ENCODE peak calls at places on chromosome 11, in ten cellular contexts. V, Q, T, P, L, E, A, Z, H and J are unnamed samples.

GRCh38 chr11:33633251-33634003 is 67.2 kb downstream of the C11orf91 start:
- DNase-seq in L (peak; percentile 85), A (no peak), Z (peak; percentile 96), V (peak; percentile 91), E (no peak), P (no peak), T (no peak), H (no peak), Q (peak; percentile 13), J (no peak)

GRCh38 chr11:29844701-29845379 is 172.0 kb downstream of the KCNA4 start:
- DNase-seq in L (no peak), V (no peak), H (no peak), E (no peak), A (no peak), Q (no peak), T (no peak), Z (peak; percentile 4), P (no peak), J (no peak)

GRCh38 chr11:17805873-17806272 is 71.3 kb downstream of the KCNC1 start:
- DNase-seq in P (no peak), Q (no peak), V (no peak), T (no peak), Z (no peak), L (no peak), H (no peak), E (no peak), A (no peak), J (no peak)

GRCh38 chr11:55054723-55055122 is 207.2 kb upstream of the TRIM48 start:
- DNase-seq in A (no peak), Z (no peak), H (no peak), V (no peak), T (no peak), E (no peak), P (no peak), Q (no peak), L (no peak), J (no peak)

GRCh38 chr11:116275634-116276033 is 497.2 kb downstream of the BUD13 start:
- DNase-seq in Q (no peak), L (no peak), P (no peak), H (no peak), Z (peak; percentile 22), E (no peak), T (no peak), V (no peak), A (no peak), J (no peak)

GRCh38 chr11:92070026-92070889 is 154.4 kb upstream of the FAT3 start:
- DNase-seq in E (no peak), T (no peak), Q (no peak), P (no peak), V (no peak), A (no peak), H (no peak), L (no peak), Z (no peak), J (no peak)

GRCh38 chr11:84522331-84522730 is 1104.8 kb downstream of the DLG2 start:
- DNase-seq in V (no peak), E (no peak), T (no peak), Q (no peak), H (no peak), A (no peak), L (no peak), P (no peak), Z (peak; percentile 4), J (no peak)

GRCh38 chr11:104000798-104001197 is 35.6 kb upstream of the DDI1 start:
- DNase-seq in H (no peak), Q (no peak), V (no peak), Z (no peak), A (no peak), E (no peak), P (no peak), T (no peak), L (no peak), J (no peak)

GRCh38 chr11:128790200-128790599 is 76.9 kb downstream of the KCNJ1 start:
- DNase-seq in E (no peak), L (no peak), H (no peak), Z (no peak), T (no peak), A (peak; percentile 58), P (peak; percentile 92), V (no peak), Q (peak; percentile 70), J (no peak)

GRCh38 chr11:37948258-37948657 is 1350.2 kb upstream of the RAG2 start:
- DNase-seq in Z (peak; percentile 11), V (no peak), E (no peak), L (no peak), Q (no peak), T (no peak), H (no peak), A (no peak), P (no peak), J (no peak)

GRCh38 chr11:61553373-61554171 is 27.3 kb downstream of the SYT7 start:
- DNase-seq in Q (no peak), H (no peak), V (no peak), T (no peak), L (no peak), A (no peak), Z (no peak), P (no peak), E (no peak), J (no peak)

GRCh38 chr11:69127884-69128283 is 27.9 kb upstream of the SMIM38 start:
- DNase-seq in E (no peak), L (no peak), T (no peak), Z (no peak), H (no peak), V (no peak), A (no peak), P (no peak), Q (no peak), J (no peak)

GRCh38 chr11:35033011-35033410 is 106.0 kb upstream of the CD44 start:
- DNase-seq in T (no peak), P (no peak), H (no peak), A (no peak), E (no peak), V (no peak), Q (no peak), Z (no peak), L (no peak), J (no peak)

GRCh38 chr11:13016415-13016814 is 7.3 kb downstream of the RASSF10 start:
- DNase-seq in Q (peak; percentile 39), V (no peak), P (no peak), E (no peak), H (no peak), L (no peak), Z (peak; percentile 64), T (no peak), A (no peak), J (no peak)

GRCh38 chr11:115304774-115305472 is 199.3 kb downstream of the CADM1 start:
- DNase-seq in T (no peak), Z (peak; percentile 89), P (no peak), A (no peak), Q (no peak), L (no peak), H (no peak), E (no peak), V (no peak), J (no peak)

GRCh38 chr11:73236879-73237278 is 18.8 kb downstream of the P2RY2 start:
- DNase-seq in Z (peak; percentile 50), A (no peak), T (peak; percentile 65), P (no peak), V (no peak), Q (no peak), H (peak; percentile 72), E (no peak), L (peak; percentile 44), J (no peak)

GRCh38 chr11:81959341-81959740 is 774.3 kb downstream of the FAM181B start:
- DNase-seq in L (no peak), A (no peak), H (no peak), E (no peak), V (no peak), T (no peak), P (no peak), Q (no peak), Z (no peak), J (no peak)

GRCh38 chr11:120281161-120281795 is 41.3 kb downstream of the POU2F3 start:
- DNase-seq in Z (no peak), T (no peak), A (no peak), E (no peak), H (no peak), Q (no peak), L (no peak), V (no peak), P (no peak), J (no peak)

GRCh38 chr11:111977141-111978027 is 40.2 kb downstream of the DIXDC1 start:
- DNase-seq in E (peak; percentile 9), T (peak; percentile 38), A (peak; percentile 54), V (no peak), Z (no peak), P (peak; percentile 77), H (peak; percentile 61), L (peak; percentile 41), Q (peak; percentile 3), J (peak; percentile 32)

GRCh38 chr11:75055511-75055910 is 41.2 kb downstream of the OR2AT4 start:
- DNase-seq in H (no peak), A (no peak), L (no peak), Z (no peak), V (no peak), P (no peak), Q (no peak), E (no peak), T (no peak), J (no peak)